ENCODE peak calls at places on chromosomes 5 and 9, in seven cellular contexts. M is fibroblast of lung, P is lower lobe of right lung, H is IMR-90, D is cardiac muscle cell, L is dorsolateral prefrontal cortex, Q is pancreas. T is an unnamed sample.

GRCh38 chr5:133251296-133252132 is 199.7 kb downstream of the HSPA4 start:
- DNase-seq in M (no peak), P (peak; percentile 35), H (no peak), D (no peak), L (no peak), Q (peak; percentile 56), T (no peak)

GRCh38 chr9:121686930-121687541 is 35.6 kb downstream of the DAB2IP start:
- DNase-seq in M (peak; percentile 43), P (peak; percentile 77), H (peak; percentile 65), D (peak; percentile 73), L (peak; percentile 82), Q (peak; percentile 58), T (peak; percentile 72)

GRCh38 chr5:109239501-109239900 is 170.3 kb downstream of the PJA2 start:
- DNase-seq in M (peak; percentile 25), P (no peak), H (no peak), D (peak; percentile 37), L (no peak), Q (no peak), T (no peak)

GRCh38 chr9:129750010-129750409 is 2.8 kb downstream of the PTGES start:
- DNase-seq in M (peak; percentile 71), P (no peak), H (no peak), D (no peak), L (no peak), Q (no peak), T (no peak)

GRCh38 chr9:137611623-137612609 is 6.4 kb downstream of the ARRDC1 start:
- DNase-seq in M (peak; percentile 84), P (peak; percentile 94), H (peak; percentile 73), D (no peak), L (no peak), Q (peak; percentile 80), T (peak; percentile 96)

GRCh38 chr5:168364738-168365550 is 73.5 kb downstream of the WWC1 start:
- DNase-seq in M (peak; percentile 49), P (peak; percentile 79), H (peak; percentile 63), D (peak; percentile 66), L (no peak), Q (peak; percentile 26), T (no peak)

GRCh38 chr5:124906339-124907097 is 160.1 kb upstream of the ZNF608 start:
- DNase-seq in M (peak; percentile 78), P (no peak), H (peak; percentile 79), D (peak; percentile 81), L (peak; percentile 68), Q (peak; percentile 71), T (no peak)

GRCh38 chr5:179167871-179168451 is 107.8 kb downstream of the ZNF354C start:
- DNase-seq in M (no peak), P (peak; percentile 20), H (no peak), D (no peak), L (no peak), Q (no peak), T (no peak)

GRCh38 chr5:102711525-102712240 is 43.4 kb upstream of the PAM start:
- DNase-seq in M (no peak), P (no peak), H (peak; percentile 22), D (no peak), L (no peak), Q (no peak), T (no peak)

GRCh38 chr9:36867672-36868471 is 166.2 kb downstream of the PAX5 start:
- DNase-seq in M (no peak), P (no peak), H (no peak), D (no peak), L (no peak), Q (peak; percentile 52), T (no peak)

GRCh38 chr9:120482424-120483186 is 97.4 kb downstream of the CDK5RAP2 start:
- DNase-seq in M (peak; percentile 88), P (no peak), H (no peak), D (no peak), L (no peak), Q (no peak), T (no peak)

GRCh38 chr5:80837679-80838078 is 122.5 kb upstream of the RASGRF2 start:
- DNase-seq in M (no peak), P (no peak), H (no peak), D (no peak), L (no peak), Q (no peak), T (no peak)

GRCh38 chr5:163404364-163404763 is 33.0 kb upstream of the CCNG1 start:
- DNase-seq in M (no peak), P (no peak), H (no peak), D (no peak), L (no peak), Q (no peak), T (no peak)

GRCh38 chr9:33289501-33289900 is 815 bp upstream of the NFX1 start:
- DNase-seq in M (peak; percentile 34), P (peak; percentile 48), H (no peak), D (no peak), L (no peak), Q (peak; percentile 9), T (no peak)

GRCh38 chr5:34053133-34053532 is 10.1 kb upstream of the C1QTNF3 start:
- DNase-seq in M (peak; percentile 96), P (no peak), H (peak; percentile 78), D (no peak), L (no peak), Q (no peak), T (no peak)

GRCh38 chr5:180844858-180845257 is 16.2 kb downstream of the ZFP62 start:
- DNase-seq in M (no peak), P (no peak), H (no peak), D (no peak), L (no peak), Q (no peak), T (no peak)

GRCh38 chr5:151637676-151638075 is 46.5 kb upstream of the FAT2 start:
- DNase-seq in M (no peak), P (no peak), H (no peak), D (no peak), L (no peak), Q (no peak), T (no peak)

GRCh38 chr5:39076757-39077475 is 2.7 kb upstream of the RICTOR start:
- DNase-seq in M (peak; percentile 45), P (no peak), H (peak; percentile 56), D (no peak), L (no peak), Q (no peak), T (no peak)

GRCh38 chr9:631596-631995 is 209.9 kb upstream of the DMRT1 start:
- DNase-seq in M (peak; percentile 81), P (no peak), H (peak; percentile 44), D (no peak), L (no peak), Q (no peak), T (no peak)

GRCh38 chr9:27189426-27189825 is 80.4 kb downstream of the TEK start:
- DNase-seq in M (no peak), P (no peak), H (no peak), D (no peak), L (no peak), Q (no peak), T (no peak)

GRCh38 chr5:112691758-112692157 is 45.9 kb upstream of the APC start:
- DNase-seq in M (no peak), P (no peak), H (peak; percentile 43), D (no peak), L (no peak), Q (no peak), T (no peak)
- TF ChIP-seq CTCF in M (peak; percentile 53), P (peak; percentile 27), H (peak; percentile 53), D (peak; percentile 51), L (no peak), Q (no peak), T (peak; percentile 20)

DNA sequence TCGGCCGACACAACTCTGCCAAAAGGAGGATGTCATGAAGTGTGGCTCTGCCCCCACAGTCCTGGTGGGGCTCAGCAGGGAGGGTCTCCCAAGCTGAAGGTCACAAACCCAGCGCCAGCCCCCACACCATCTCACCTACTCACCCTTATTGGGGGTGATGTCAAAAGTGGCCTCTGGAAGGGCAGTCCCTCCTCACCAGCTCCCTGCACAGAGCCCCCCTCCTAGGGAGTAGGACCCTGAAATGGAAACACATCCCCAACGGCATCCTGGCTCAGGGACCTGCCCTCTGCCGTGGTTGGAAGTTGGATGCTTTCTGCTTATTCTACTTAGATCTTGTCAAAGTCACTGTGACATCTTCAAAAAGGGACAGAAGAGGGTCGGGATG is 89.5 kb downstream of the NSUN2 start:
- DNase-seq in M (no peak), P (no peak), H (no peak), D (no peak), L (no peak), Q (no peak), T (no peak)
- H3K27me3 ChIP-seq in M (no peaks in the 10 kb centered on the region), P (no peaks in the 10 kb centered on the region), H (no peaks in the 10 kb centered on the region), D (no peaks in the 10 kb centered on the region), L (no peaks in the 10 kb centered on the region), Q (no peaks in the 10 kb centered on the region), T (no peaks in the 10 kb centered on the region)

GRCh38 chr5:140796718-140797095 is 2.1 kb downstream of the PCDHA2 start:
- DNase-seq in M (no peak), P (no peak), H (no peak), D (no peak), L (no peak), Q (no peak), T (no peak)

GRCh38 chr5:140806834-140807775 is at the start of gene PCDHA4:
- DNase-seq in M (no peak), P (no peak), H (no peak), D (peak; percentile 67), L (no peak), Q (peak; percentile 22), T (no peak)

GRCh38 chr5:140802781-140803271 is 2.0 kb downstream of the PCDHA3 start:
- DNase-seq in M (no peak), P (no peak), H (no peak), D (no peak), L (no peak), Q (no peak), T (no peak)

GRCh38 chr5:140800816-140801493 is at the start of gene PCDHA3:
- DNase-seq in M (peak; percentile 18), P (no peak), H (peak; percentile 1), D (no peak), L (no peak), Q (no peak), T (no peak)

DNA sequence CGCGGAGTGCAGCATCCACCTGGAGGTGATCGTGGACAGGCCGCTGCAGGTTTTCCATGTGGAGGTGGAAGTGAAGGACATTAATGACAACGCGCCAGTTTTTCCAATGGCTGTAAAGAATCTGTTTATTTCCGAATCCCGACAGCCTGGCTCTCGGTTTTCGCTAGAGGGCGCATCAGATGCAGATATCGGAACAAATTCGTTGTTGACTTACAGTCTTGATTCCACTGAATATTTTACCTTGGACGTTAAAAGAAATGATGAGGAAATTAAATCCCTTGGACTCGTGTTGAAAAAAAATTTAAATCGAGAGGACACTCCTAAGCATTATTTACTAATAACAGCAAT is 611 bp downstream of the PCDHA3 start:
- DNase-seq in M (no peak), P (no peak), H (no peak), D (no peak), L (no peak), Q (no peak), T (no peak)
- TF ChIP-seq CTCF in M (peak; percentile 23), P (peak; percentile 15), H (peak; percentile 10), D (peak; percentile 22), L (no peak), Q (no peak), T (peak; percentile 17)

DNA sequence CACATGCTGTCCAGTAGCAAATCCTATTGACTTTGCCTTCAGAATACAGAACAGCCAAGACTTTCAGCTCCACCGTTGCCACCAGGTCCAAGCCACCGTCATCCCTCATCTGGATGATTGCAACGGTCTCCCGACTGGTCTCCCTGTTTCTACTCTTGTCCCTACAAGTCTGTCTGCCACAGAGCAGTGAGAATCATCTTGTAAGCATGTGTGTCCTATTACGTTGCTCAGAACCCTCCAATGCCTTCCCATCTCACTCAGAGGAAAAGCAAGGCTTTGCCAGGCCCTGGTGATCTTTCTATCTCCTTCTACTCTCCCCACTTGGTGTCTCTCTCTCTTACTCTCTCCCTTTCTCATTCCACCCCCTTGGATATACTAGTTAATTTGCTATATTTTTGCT is 76.7 kb upstream of the GDNF start:
- DNase-seq in M (no peak), P (no peak), H (no peak), D (no peak), L (no peak), Q (no peak), T (no peak)
- H3K27me3 ChIP-seq in M (peaks cover 18% of the 10 kb centered on the region), P (no peaks in the 10 kb centered on the region), H (peaks cover 29% of the 10 kb centered on the region), D (no peaks in the 10 kb centered on the region), L (no peaks in the 10 kb centered on the region), Q (no peaks in the 10 kb centered on the region), T (no peaks in the 10 kb centered on the region)